ENCODE peak calls at places on chromosomes 4 and X, in five cellular contexts. A is lower lobe of right lung; W is HCT116; K is Peyer's patch; L is effector memory CD4-positive, alpha-beta T cell. F is an unnamed sample.
A peak's percentile ranks its signal among the peaks of the same experiment; 100 is the strongest.

GRCh38 chr4:102328045-102328444 is 17.2 kb downstream of the SLC39A8 start:
- DNase-seq in A (no peak), K (no peak), L (no peak), W (no peak), F (no peak)

GRCh38 chr4:128876194-128876593 is 66.7 kb downstream of the JADE1 start:
- DNase-seq in L (no peak), W (no peak), A (no peak), K (no peak), F (no peak)

GRCh38 chrX:103687696-103688191 is 1.2 kb upstream of the MORF4L2 start:
- DNase-seq in A (peak; percentile 48), K (peak; percentile 78), L (peak; percentile 4), W (peak; percentile 64), F (peak; percentile 63)

GRCh38 chr4:174228988-174229387 is 54.5 kb downstream of the FBXO8 start:
- DNase-seq in K (no peak), L (no peak), A (no peak), W (no peak), F (no peak)

GRCh38 chr4:7361256-7361655 is 73.5 kb downstream of the PSAPL1 start:
- DNase-seq in W (no peak), A (no peak), K (no peak), L (no peak), F (peak; percentile 53)

GRCh38 chr4:105619193-105619931 is 66.9 kb downstream of the ARHGEF38 start:
- DNase-seq in A (peak; percentile 88), W (no peak), K (peak; percentile 55), L (no peak), F (peak; percentile 79)

GRCh38 chrX:110145854-110146253 is 142.9 kb downstream of the TMEM164 start:
- DNase-seq in W (no peak), A (no peak), K (peak; percentile 53), L (no peak), F (no peak)

GRCh38 chr4:37623125-37623524 is 63.1 kb downstream of the RELL1 start:
- DNase-seq in A (no peak), K (no peak), L (no peak), W (no peak), F (no peak)

GRCh38 chr4:27638163-27638915 is 777.7 kb downstream of the STIM2 start:
- DNase-seq in A (no peak), L (no peak), W (peak; percentile 18), K (no peak), F (no peak)

GRCh38 chr4:16270654-16271328 is 44.5 kb upstream of the TAPT1 start:
- DNase-seq in A (no peak), L (no peak), K (no peak), W (no peak), F (no peak)

GRCh38 chrX:45851434-45851991 is 650.8 kb upstream of the DIPK2B start:
- DNase-seq in A (peak; percentile 44), K (peak; percentile 59), L (no peak), W (peak; percentile 49), F (no peak)

GRCh38 chrX:11341274-11342256 is 48.4 kb downstream of the AMELX start:
- DNase-seq in A (peak; percentile 63), L (no peak), K (peak; percentile 67), W (no peak), F (peak; percentile 80)

GRCh38 chrX:40383969-40384368 is 196.8 kb upstream of the ATP6AP2 start:
- DNase-seq in K (no peak), W (no peak), L (no peak), A (no peak), F (no peak)

GRCh38 chrX:40377684-40378083 is 203.1 kb upstream of the ATP6AP2 start:
- DNase-seq in A (no peak), W (no peak), L (no peak), K (no peak), F (no peak)

GRCh38 chrX:40388441-40388840 is 192.3 kb upstream of the ATP6AP2 start:
- DNase-seq in L (no peak), K (no peak), W (no peak), A (no peak), F (no peak)

GRCh38 chrX:40380649-40381488 is 199.9 kb upstream of the ATP6AP2 start:
- DNase-seq in L (no peak), K (no peak), A (peak; percentile 46), W (no peak), F (peak; percentile 57)

DNA sequence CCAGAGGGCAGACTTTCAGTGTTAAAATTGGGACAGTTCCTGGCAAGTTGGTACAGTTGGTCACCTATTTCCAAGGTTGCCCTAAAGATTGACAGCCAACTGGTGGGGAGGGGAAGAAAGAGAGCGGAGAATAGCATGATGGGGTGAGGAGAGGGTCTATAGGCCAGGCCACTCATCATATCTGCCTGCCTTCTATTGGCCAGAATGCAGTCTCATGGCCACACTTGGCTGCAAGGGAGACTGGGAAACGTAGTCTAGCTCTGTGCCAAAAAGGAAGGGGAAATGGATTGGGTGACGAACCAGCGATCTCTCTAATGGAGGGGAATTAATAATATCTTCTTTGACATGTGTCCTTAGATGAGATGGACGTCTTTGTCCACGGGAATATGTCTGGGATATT is 197.4 kb upstream of the ATP6AP2 start:
- DNase-seq in W (no peak), K (no peak), A (no peak), L (no peak), F (no peak)
- H3K27ac ChIP-seq in W (no peak overlapping the region), K (no peak overlapping the region), A (no peak overlapping the region), L (no peak overlapping the region), F (no peak overlapping the region)

GRCh38 chr4:156971168-156971601 is 414 bp downstream of the PDGFC start:
- DNase-seq in A (peak; percentile 56), L (no peak), K (peak; percentile 51), W (no peak), F (peak; percentile 64)

GRCh38 chr4:156971623-156972369 is at the start of gene PDGFC:
- DNase-seq in L (no peak), K (peak; percentile 70), A (peak; percentile 91), W (no peak), F (peak; percentile 87)

GRCh38 chr4:156970501-156971167 is 965 bp downstream of the PDGFC start:
- DNase-seq in A (peak; percentile 76), W (no peak), K (peak; percentile 72), L (no peak), F (peak; percentile 86)

GRCh38 chr4:156968479-156968984 is 3.1 kb downstream of the PDGFC start:
- DNase-seq in K (peak; percentile 81), A (peak; percentile 58), W (peak; percentile 62), L (no peak), F (peak; percentile 38)

DNA sequence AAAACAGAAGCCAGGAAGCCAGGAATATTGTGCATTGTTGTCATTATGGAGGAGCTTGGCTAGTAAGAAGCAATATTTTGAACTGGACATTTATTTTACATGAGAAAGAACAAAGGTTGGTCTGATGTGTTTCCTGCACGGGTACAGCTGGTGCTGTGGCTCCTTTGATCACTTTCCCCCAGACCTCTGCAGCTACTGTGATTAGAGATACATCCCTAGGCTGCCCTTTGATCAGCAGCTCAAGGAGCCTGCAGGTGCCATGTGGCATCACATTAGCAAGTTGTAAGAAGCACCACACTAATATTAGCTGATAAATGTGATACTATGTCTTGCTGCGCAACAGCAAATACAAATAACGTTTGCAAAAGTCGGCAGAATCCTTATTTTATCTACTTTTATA is 2.5 kb downstream of the PDGFC start:
- DNase-seq in K (no peak), W (no peak), A (no peak), L (no peak), F (no peak)
- H3K4me3 ChIP-seq in K (no peak overlapping the region), W (no peak overlapping the region), A (peak overlapping the region; percentile 64), L (no peak overlapping the region), F (peak overlapping the region; percentile 100)

GRCh38 chr4:139973611-139974010 is 180.4 kb downstream of the MAML3 start:
- DNase-seq in W (no peak), L (no peak), K (no peak), A (no peak), F (no peak)

GRCh38 chr4:139975830-139976272 is 178.1 kb downstream of the MAML3 start:
- DNase-seq in L (no peak), A (no peak), W (no peak), K (no peak), F (no peak)

GRCh38 chr4:139972305-139972704 is 181.7 kb downstream of the MAML3 start:
- DNase-seq in L (no peak), A (no peak), K (no peak), W (no peak), F (no peak)

GRCh38 chr4:139969635-139970266 is 184.2 kb downstream of the MAML3 start:
- DNase-seq in L (no peak), K (no peak), W (no peak), A (no peak), F (no peak)

DNA sequence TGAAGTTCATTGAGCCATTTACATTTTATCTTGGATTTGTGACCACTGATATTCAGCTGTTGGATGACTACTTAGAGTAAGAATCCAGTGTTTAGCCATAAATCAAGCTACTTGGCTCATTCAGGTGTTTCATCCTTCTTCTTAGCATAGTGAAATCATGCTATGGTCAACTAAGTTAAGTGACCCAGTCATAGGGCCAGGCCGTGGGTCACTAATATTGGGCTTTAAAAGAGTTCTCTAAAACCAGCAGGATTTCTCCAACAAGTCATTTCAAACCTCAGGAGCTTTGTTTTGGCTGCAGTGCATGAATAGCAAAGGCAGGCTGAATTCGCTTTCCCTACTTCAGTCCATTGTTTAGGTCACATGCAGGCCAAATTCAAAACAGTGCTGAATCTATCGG is 181.0 kb downstream of the MAML3 start:
- DNase-seq in W (no peak), A (no peak), L (no peak), K (no peak), F (no peak)
- H3K4me1 ChIP-seq in W (no peaks in the 10 kb centered on the region), A (peaks cover 70% of the 10 kb centered on the region), L (no peaks in the 10 kb centered on the region), K (no peaks in the 10 kb centered on the region), F (peaks cover 1% of the 10 kb centered on the region)

GRCh38 chrX:47583240-47583861 is 1.1 kb downstream of the TIMP1 start:
- DNase-seq in L (no peak), K (no peak), W (no peak), A (no peak), F (no peak)
- H3K27ac ChIP-seq in L (peak overlapping the region; percentile 73), K (no peak overlapping the region), W (peak overlapping the region; percentile 13), A (no peak overlapping the region), F (no peak overlapping the region)

GRCh38 chrX:4382273-4382672 is 668.8 kb upstream of the PRKX start:
- DNase-seq in K (no peak), A (no peak), L (no peak), W (no peak), F (no peak)
- H3K4me3 ChIP-seq in K (no peak overlapping the region), A (no peak overlapping the region), L (no peak overlapping the region), W (no peak overlapping the region), F (no peak overlapping the region)

GRCh38 chr4:54061067-54061466 is 3.3 kb downstream of the CHIC2 start:
- DNase-seq in L (no peak), K (no peak), W (no peak), A (no peak), F (no peak)
- H3K4me1 ChIP-seq in L (peaks cover 24% of the 10 kb centered on the region), K (no peaks in the 10 kb centered on the region), W (peaks cover 5% of the 10 kb centered on the region), A (peaks cover 79% of the 10 kb centered on the region), F (peaks cover 7% of the 10 kb centered on the region)

GRCh38 chrX:72274526-72274925 is 2.5 kb downstream of the RPS4X start:
- DNase-seq in W (no peak), L (no peak), A (no peak), K (no peak), F (no peak)
- H3K27ac ChIP-seq in W (peak overlapping the region; percentile 0), L (peak overlapping the region; percentile 50), A (no peak overlapping the region), K (no peak overlapping the region), F (no peak overlapping the region)

GRCh38 chrX:77901506-77901905 is 2.2 kb downstream of the COX7B start:
- DNase-seq in A (no peak), K (no peak), L (no peak), W (no peak), F (no peak)
- H3K4me3 ChIP-seq in A (no peak overlapping the region), K (no peak overlapping the region), L (no peak overlapping the region), W (no peak overlapping the region), F (peak overlapping the region; percentile 98)

F was measured in right cardiac atrium.